ENCODE peak calls at places on chromosomes 11 and 22, in nine cellular contexts. P, D, E, Y, V, X, N, H and B are unnamed samples.

GRCh38 chr11:124538019-124538418 is 5.4 kb downstream of the OR8B12 start:
- DNase-seq in P (peak; percentile 47), X (no peak), E (no peak), H (no peak), N (peak; percentile 10), V (no peak), D (no peak), Y (peak; percentile 40), B (peak; percentile 62)

GRCh38 chr22:40383905-40384304 is 13.5 kb downstream of the SGSM3 start:
- DNase-seq in D (no peak), X (no peak), E (no peak), N (no peak), P (no peak), Y (no peak), V (no peak), H (no peak), B (peak; percentile 32)

GRCh38 chr11:131817701-131818188 is 447.3 kb downstream of the NTM start:
- DNase-seq in Y (peak; percentile 34), X (no peak), P (no peak), E (no peak), N (no peak), V (no peak), D (no peak), H (no peak), B (no peak)

GRCh38 chr11:67120881-67121710 is 2.0 kb downstream of the KDM2A start:
- DNase-seq in E (no peak), V (no peak), P (no peak), Y (peak; percentile 58), D (no peak), H (no peak), X (no peak), N (no peak), B (no peak)

GRCh38 chr22:44676441-44677298 is 25.3 kb upstream of the PRR5 start:
- DNase-seq in H (no peak), E (peak; percentile 69), V (no peak), P (no peak), D (no peak), N (no peak), X (no peak), Y (peak; percentile 79), B (no peak)

GRCh38 chr22:26983311-26983710 is 325.9 kb downstream of the MIAT start:
- DNase-seq in P (no peak), D (no peak), V (no peak), Y (no peak), E (no peak), X (no peak), H (no peak), N (no peak), B (no peak)

GRCh38 chr11:8829556-8829955 is 81.4 kb upstream of the AKIP1 start:
- DNase-seq in D (no peak), V (no peak), X (no peak), H (no peak), N (no peak), Y (no peak), E (no peak), P (no peak), B (no peak)

GRCh38 chr22:33329398-33329797 is 271.2 kb upstream of the SYN3 start:
- DNase-seq in N (no peak), Y (no peak), H (no peak), P (no peak), E (no peak), X (no peak), V (no peak), D (no peak), B (no peak)